ENCODE peak calls at places on chromosomes 7 and 10, in five cellular contexts. F is fibroblast of lung, I is breast epithelium, H is cardiac muscle cell, R is AG04450. E is an unnamed sample. For H3K27me3, the result is how much of the 10 kb centered on the place peaks cover.

GRCh38 chr10:19874791-19875190 is 58.6 kb downstream of the PLXDC2 start:
- DNase-seq in I (no peak), F (peak), R (no peak), H (peak), E (no peak)

GRCh38 chr7:141527076-141527475 is 24.1 kb upstream of the AGK start:
- DNase-seq in H (no peak), R (no peak), F (no peak), I (no peak), E (no peak)

GRCh38 chr10:124997791-124998623 is 56.1 kb downstream of the ZRANB1 start:
- DNase-seq in R (no peak), I (no peak), F (no peak), H (no peak), E (no peak)

GRCh38 chr7:150756858-150757257 is 19.6 kb downstream of the GIMAP5 start:
- DNase-seq in F (no peak), I (no peak), H (no peak), R (no peak), E (no peak)

GRCh38 chr7:35691827-35692307 is 3.1 kb downstream of the HERPUD2 start:
- DNase-seq in R (no peak), F (no peak), I (no peak), H (peak), E (no peak)

GRCh38 chr7:100952641-100953040 is 3.3 kb downstream of the MUC3A start:
- DNase-seq in H (no peak), R (no peak), F (no peak), I (no peak), E (no peak)

GRCh38 chr7:15326044-15326644 is 235.7 kb downstream of the AGMO start:
- DNase-seq in I (no peak), F (peak), R (peak), H (peak), E (no peak)

GRCh38 chr10:116272497-116273221 is at the start of gene GFRA1:
- DNase-seq in H (peak), F (peak), R (no peak), I (peak), E (no peak)

GRCh38 chr10:58028597-58029366 is 238.9 kb downstream of the IPMK start:
- DNase-seq in F (peak), I (no peak), R (peak), H (peak), E (peak)

GRCh38 chr7:134755422-134756022 is 23.9 kb upstream of the CALD1 start:
- DNase-seq in F (peak), H (peak), R (no peak), I (no peak), E (no peak)

GRCh38 chr7:155208681-155209477 is 88.8 kb upstream of the INSIG1 start:
- DNase-seq in R (no peak), H (peak), F (peak), I (peak), E (no peak)

GRCh38 chr10:114550756-114551290 is 107.3 kb downstream of the ABLIM1 start:
- DNase-seq in I (no peak), H (peak), F (peak), R (no peak), E (no peak)

GRCh38 chr10:119770928-119771327 is 45.1 kb downstream of the INPP5F start:
- DNase-seq in H (peak), R (no peak), F (peak), I (no peak), E (no peak)

GRCh38 chr10:6624392-6624791 is 44.3 kb upstream of the PRKCQ start:
- DNase-seq in R (no peak), F (peak), H (no peak), I (no peak), E (no peak)

GRCh38 chr10:95976295-95977229 is 66.8 kb upstream of the CCNJ start:
- DNase-seq in H (no peak), F (no peak), I (no peak), R (no peak), E (no peak)

GRCh38 chr10:103147645-103148044 is 45.4 kb downstream of the NT5C2 start:
- DNase-seq in F (no peak), H (no peak), I (no peak), R (no peak), E (no peak)

GRCh38 chr7:27153526-27153925 is 1.1 kb upstream of the HOXA3 start:
- DNase-seq in H (no peak), I (no peak), R (no peak), F (no peak), E (no peak)

GRCh38 chr10:52897162-52897561 is 124.6 kb upstream of the MBL2 start:
- DNase-seq in R (no peak), I (no peak), H (no peak), F (no peak), E (no peak)

GRCh38 chr10:79243211-79244067 is 103.8 kb upstream of the PPIF start:
- DNase-seq in H (no peak), F (peak), I (no peak), R (no peak), E (no peak)

GRCh38 chr7:129781856-129782256 is 170.3 kb downstream of the NRF1 start:
- DNase-seq in R (no peak), F (no peak), H (no peak), I (no peak), E (no peak)

GRCh38 chr7:28747404-28747803 is 210.7 kb downstream of the TRIL start:
- DNase-seq in F (no peak), R (no peak), H (no peak), I (no peak), E (no peak)

GRCh38 chr7:54956021-54956420 is 62.8 kb upstream of the EGFR start:
- DNase-seq in I (no peak), F (no peak), R (no peak), H (no peak), E (no peak)

GRCh38 chr7:55240418-55241142 is 124.6 kb upstream of the LANCL2 start:
- DNase-seq in I (no peak), F (no peak), R (no peak), H (no peak), E (no peak)

GRCh38 chr10:117275121-117275520 is 34.2 kb downstream of the SLC18A2 start:
- DNase-seq in I (no peak), H (no peak), F (no peak), R (no peak), E (no peak)

GRCh38 chr10:114618722-114619121 is 39.4 kb downstream of the ABLIM1 start:
- DNase-seq in F (no peak), R (no peak), H (no peak), I (no peak), E (no peak)

GRCh38 chr10:35635576-35635975 is 6.5 kb downstream of the FZD8 start:
- DNase-seq in I (no peak), H (peak), F (peak), R (peak), E (no peak)

GRCh38 chr10:122632031-122632430 is 67.6 kb downstream of the C10orf120 start:
- DNase-seq in I (peak), R (no peak), F (no peak), H (no peak), E (no peak)

GRCh38 chr7:35729061-35729783 is 34.3 kb upstream of the HERPUD2 start:
- DNase-seq in R (no peak), I (no peak), F (no peak), H (no peak), E (no peak)

GRCh38 chr7:103094102-103094501 is 19.2 kb downstream of the ARMC10 start:
- DNase-seq in H (peak), R (no peak), I (no peak), F (no peak), E (no peak)
- TF ChIP-seq CTCF in H (peak), R (no peak), I (no peak), F (no peak), E (no peak)

GRCh38 chr10:30036811-30037210 is 22.6 kb downstream of the JCAD start:
- DNase-seq in F (peak), I (no peak), R (no peak), H (no peak), E (no peak)

GRCh38 chr10:30038961-30039536 is 20.3 kb downstream of the JCAD start:
- DNase-seq in H (no peak), R (no peak), I (no peak), F (no peak), E (no peak)

GRCh38 chr10:30037620-30038336 is 21.6 kb downstream of the JCAD start:
- DNase-seq in H (no peak), I (no peak), R (no peak), F (no peak), E (no peak)

GRCh38 chr10:30036341-30036740 is 23.0 kb downstream of the JCAD start:
- DNase-seq in F (peak), I (no peak), H (peak), R (no peak), E (no peak)

GRCh38 chr10:30034433-30035137 is 24.8 kb downstream of the JCAD start:
- DNase-seq in F (no peak), R (no peak), I (no peak), H (no peak), E (no peak)
- H3K27me3 ChIP-seq in F (under half), R (under half), I (under half), H (under half), E (under half)

DNA sequence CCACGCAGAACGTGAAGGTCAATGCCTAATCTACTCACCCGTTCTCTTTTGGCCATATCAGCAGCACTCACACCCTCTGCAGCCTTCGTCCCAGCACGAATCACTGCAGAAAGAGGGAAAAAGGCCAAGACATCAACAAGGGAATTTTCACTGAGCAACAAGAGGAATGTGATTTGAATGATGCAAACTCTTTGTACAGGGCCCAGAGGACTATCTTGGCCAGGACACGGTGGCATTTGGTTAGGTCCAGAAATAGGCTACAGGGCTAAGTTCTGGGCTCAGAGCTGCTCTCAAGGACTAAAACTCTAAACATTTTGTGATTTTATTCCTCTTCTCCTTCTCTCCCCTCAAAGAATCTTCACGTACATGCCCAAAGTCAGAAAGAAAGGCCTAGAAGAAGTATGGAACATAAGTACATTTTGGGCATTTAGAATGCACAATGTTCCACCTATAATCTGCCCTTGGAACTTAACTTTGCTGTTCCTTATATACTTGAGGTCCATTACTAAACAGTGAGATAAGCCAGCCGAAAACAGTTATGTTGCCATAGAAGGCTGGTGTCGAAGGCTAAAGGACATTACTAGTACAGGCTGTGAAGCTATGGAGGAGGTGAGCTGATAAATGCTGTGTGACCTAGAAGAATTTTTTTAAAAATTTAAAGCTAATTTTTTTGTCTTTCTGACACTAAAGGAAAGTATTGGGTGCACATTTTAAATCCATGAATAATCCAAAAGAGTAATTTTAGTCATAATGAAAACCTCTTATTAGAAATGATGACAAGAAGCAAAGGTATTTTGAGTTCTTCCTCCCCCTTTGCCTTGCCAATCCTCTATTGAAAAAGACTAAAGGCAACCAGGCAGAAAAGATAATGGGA is 20.0 kb downstream of the RBM28 start:
- DNase-seq in I (no peak), H (peak), R (no peak), F (peak), E (no peak)
- TF ChIP-seq CTCF in I (no peak), H (no peak), R (no peak), F (no peak), E (no peak)

GRCh38 chr10:86769991-86770390 is 13.6 kb downstream of the BMPR1A start:
- DNase-seq in I (no peak), R (no peak), F (no peak), H (no peak), E (no peak)

GRCh38 chr10:86765548-86765947 is 9.1 kb downstream of the BMPR1A start:
- DNase-seq in R (no peak), I (no peak), H (no peak), F (peak), E (no peak)

GRCh38 chr10:86763404-86763803 is 7.0 kb downstream of the BMPR1A start:
- DNase-seq in H (no peak), F (no peak), R (no peak), I (no peak), E (no peak)

GRCh38 chr10:86770412-86770960 is 14.1 kb downstream of the BMPR1A start:
- DNase-seq in I (no peak), R (no peak), H (peak), F (no peak), E (no peak)

GRCh38 chr10:86768431-86768830 is 12.0 kb downstream of the BMPR1A start:
- DNase-seq in H (no peak), F (no peak), I (no peak), R (no peak), E (no peak)
- H3K27me3 ChIP-seq in H (under half), F (under half), I (under half), R (under half), E (under half)

GRCh38 chr10:97713828-97714400 is 384 bp downstream of the MARVELD1 start:
- DNase-seq in F (peak), R (no peak), I (peak), H (peak), E (no peak)
- TF ChIP-seq CTCF in F (peak), R (peak), I (no peak), H (peak), E (peak)

GRCh38 chr7:157021071-157021891 is 10.8 kb upstream of the MNX1 start:
- DNase-seq in I (peak), F (no peak), H (no peak), R (no peak), E (no peak)
- H3K27me3 ChIP-seq in I (under half), F (half or more), H (half or more), R (half or more), E (half or more)

GRCh38 chr10:80855348-80855971 is 317.8 kb downstream of the SH2D4B start:
- DNase-seq in H (no peak), F (no peak), R (no peak), I (no peak), E (no peak)
- TF ChIP-seq CTCF in H (no peak), F (no peak), R (no peak), I (peak), E (no peak)

DNA sequence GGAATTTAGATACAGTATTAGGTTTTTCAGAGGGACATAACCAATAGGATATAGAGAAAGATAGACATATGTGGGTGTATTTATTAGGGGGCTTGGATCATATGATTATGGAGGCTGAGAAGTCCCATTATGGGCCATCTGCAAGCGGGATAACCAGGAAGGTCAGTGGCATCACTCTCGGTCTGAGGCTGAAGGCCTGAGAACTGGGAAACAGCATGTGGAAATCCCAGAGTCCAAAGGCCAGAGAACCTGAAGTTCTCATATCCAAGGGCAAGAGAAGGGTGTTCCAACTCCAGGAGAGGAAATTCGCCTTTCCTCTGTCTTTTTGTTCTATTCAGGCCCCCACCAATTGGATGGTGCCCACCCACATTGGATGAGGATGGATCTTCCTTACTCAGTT is 180.7 kb downstream of the POU6F2 start:
- DNase-seq in F (no peak), R (no peak), I (no peak), H (no peak), E (no peak)
- H3K27me3 ChIP-seq in F (under half), R (under half), I (under half), H (under half), E (under half)